ENCODE peak calls at places on chromosomes 16 and 17, in eight cellular contexts. One of them, this sample, is unnamed.
A peak's percentile ranks its signal among the peaks of the same experiment; 100 is the strongest.

GRCh38 chr16:1723450-1724147 is 17.6 kb downstream of the MAPK8IP3 start:
- DNase-seq in stimulated activated CD4-positive, alpha-beta T cell treated with anti-CD3 and anti-CD28 coated beads, Interleukin-4, amount 100 ng/mL, for 1 hour: peak; percentile 31
- DNase-seq in H54: peak; percentile 47
- DNase-seq in ovary: no peak
- DNase-seq in activated T-cell treated with anti-CD3 and anti-CD28 coated beads for 24 hours: peak; percentile 15
- DNase-seq in MCF 10A: peak; percentile 62
- DNase-seq in GF-D8: no peak
- DNase-seq in T-helper 1 cell: peak; percentile 18
- DNase-seq in this sample: peak; percentile 43

GRCh38 chr17:77329741-77330531 is 189.2 kb downstream of the SEC14L1 start:
- DNase-seq in stimulated activated CD4-positive, alpha-beta T cell treated with anti-CD3 and anti-CD28 coated beads, Interleukin-4, amount 100 ng/mL, for 1 hour: no peak
- DNase-seq in H54: no peak
- DNase-seq in ovary: peak; percentile 15
- DNase-seq in activated T-cell treated with anti-CD3 and anti-CD28 coated beads for 24 hours: no peak
- DNase-seq in MCF 10A: no peak
- DNase-seq in GF-D8: no peak
- DNase-seq in T-helper 1 cell: no peak
- DNase-seq in this sample: no peak

GRCh38 chr16:23380501-23380951 is 72.5 kb downstream of the COG7 start:
- DNase-seq in stimulated activated CD4-positive, alpha-beta T cell treated with anti-CD3 and anti-CD28 coated beads, Interleukin-4, amount 100 ng/mL, for 1 hour: no peak
- DNase-seq in H54: no peak
- DNase-seq in ovary: no peak
- DNase-seq in activated T-cell treated with anti-CD3 and anti-CD28 coated beads for 24 hours: no peak
- DNase-seq in MCF 10A: no peak
- DNase-seq in GF-D8: no peak
- DNase-seq in T-helper 1 cell: no peak
- DNase-seq in this sample: no peak

GRCh38 chr16:10090816-10091215 is 91.4 kb downstream of the GRIN2A start:
- DNase-seq in stimulated activated CD4-positive, alpha-beta T cell treated with anti-CD3 and anti-CD28 coated beads, Interleukin-4, amount 100 ng/mL, for 1 hour: no peak
- DNase-seq in H54: no peak
- DNase-seq in ovary: no peak
- DNase-seq in activated T-cell treated with anti-CD3 and anti-CD28 coated beads for 24 hours: no peak
- DNase-seq in MCF 10A: peak; percentile 31
- DNase-seq in GF-D8: no peak
- DNase-seq in T-helper 1 cell: no peak
- DNase-seq in this sample: no peak

GRCh38 chr17:28916302-28916934 is 13.5 kb upstream of the DHRS13 start:
- DNase-seq in stimulated activated CD4-positive, alpha-beta T cell treated with anti-CD3 and anti-CD28 coated beads, Interleukin-4, amount 100 ng/mL, for 1 hour: peak; percentile 46
- DNase-seq in H54: no peak
- DNase-seq in ovary: no peak
- DNase-seq in activated T-cell treated with anti-CD3 and anti-CD28 coated beads for 24 hours: peak; percentile 33
- DNase-seq in MCF 10A: no peak
- DNase-seq in GF-D8: no peak
- DNase-seq in T-helper 1 cell: peak; percentile 36
- DNase-seq in this sample: peak; percentile 60

GRCh38 chr17:50501906-50502642 is 6.2 kb upstream of the MYCBPAP start:
- DNase-seq in stimulated activated CD4-positive, alpha-beta T cell treated with anti-CD3 and anti-CD28 coated beads, Interleukin-4, amount 100 ng/mL, for 1 hour: no peak
- DNase-seq in H54: no peak
- DNase-seq in ovary: no peak
- DNase-seq in activated T-cell treated with anti-CD3 and anti-CD28 coated beads for 24 hours: no peak
- DNase-seq in MCF 10A: no peak
- DNase-seq in GF-D8: no peak
- DNase-seq in T-helper 1 cell: no peak
- DNase-seq in this sample: no peak

GRCh38 chr16:68936729-68937631 is 93.6 kb downstream of the TANGO6 start:
- DNase-seq in stimulated activated CD4-positive, alpha-beta T cell treated with anti-CD3 and anti-CD28 coated beads, Interleukin-4, amount 100 ng/mL, for 1 hour: no peak
- DNase-seq in H54: no peak
- DNase-seq in ovary: no peak
- DNase-seq in activated T-cell treated with anti-CD3 and anti-CD28 coated beads for 24 hours: no peak
- DNase-seq in MCF 10A: peak; percentile 95
- DNase-seq in GF-D8: no peak
- DNase-seq in T-helper 1 cell: no peak
- DNase-seq in this sample: no peak

GRCh38 chr17:79923974-79924638 is 84.9 kb upstream of the CBX4 start:
- DNase-seq in stimulated activated CD4-positive, alpha-beta T cell treated with anti-CD3 and anti-CD28 coated beads, Interleukin-4, amount 100 ng/mL, for 1 hour: peak; percentile 45
- DNase-seq in H54: peak; percentile 82
- DNase-seq in ovary: no peak
- DNase-seq in activated T-cell treated with anti-CD3 and anti-CD28 coated beads for 24 hours: peak; percentile 8
- DNase-seq in MCF 10A: peak; percentile 46
- DNase-seq in GF-D8: peak; percentile 53
- DNase-seq in T-helper 1 cell: peak; percentile 38
- DNase-seq in this sample: peak; percentile 43

GRCh38 chr16:75593825-75594820 is 27.9 kb downstream of the GABARAPL2 start:
- DNase-seq in stimulated activated CD4-positive, alpha-beta T cell treated with anti-CD3 and anti-CD28 coated beads, Interleukin-4, amount 100 ng/mL, for 1 hour: no peak
- DNase-seq in H54: peak; percentile 38
- DNase-seq in ovary: no peak
- DNase-seq in activated T-cell treated with anti-CD3 and anti-CD28 coated beads for 24 hours: no peak
- DNase-seq in MCF 10A: peak; percentile 74
- DNase-seq in GF-D8: peak; percentile 80
- DNase-seq in T-helper 1 cell: peak; percentile 69
- DNase-seq in this sample: peak; percentile 33

GRCh38 chr17:73042809-73043685 is 49.4 kb downstream of the SLC39A11 start:
- DNase-seq in stimulated activated CD4-positive, alpha-beta T cell treated with anti-CD3 and anti-CD28 coated beads, Interleukin-4, amount 100 ng/mL, for 1 hour: no peak
- DNase-seq in H54: no peak
- DNase-seq in ovary: no peak
- DNase-seq in activated T-cell treated with anti-CD3 and anti-CD28 coated beads for 24 hours: no peak
- DNase-seq in MCF 10A: no peak
- DNase-seq in GF-D8: no peak
- DNase-seq in T-helper 1 cell: no peak
- DNase-seq in this sample: no peak

This sample was measured in adrenal gland.